ENCODE peak calls at places on chromosomes 16 and 17, in ten cellular contexts. X is prostate gland; V is endodermal cell; L is brain microvascular endothelial cell; S is adrenal gland; T is CD8-positive, alpha-beta T cell; E is PC-3; Q is uterus; I is CD8-positive, alpha-beta memory T cell; Z is thoracic aorta. K is an unnamed sample.

GRCh38 chr17:45384047-45384799 is 48.4 kb downstream of the ARHGAP27 start:
- DNase-seq in X (no peak), V (no peak), L (no peak), S (no peak), T (no peak), E (peak), Q (no peak), I (no peak), Z (no peak), K (peak)

GRCh38 chr16:57096192-57096591 is 3.8 kb downstream of the CPNE2 start:
- DNase-seq in X (no peak), V (no peak), L (no peak), S (no peak), T (no peak), E (no peak), Q (no peak), I (no peak), Z (no peak), K (no peak)

GRCh38 chr17:41340934-41341861 is 9.4 kb downstream of the KRT33A start:
- DNase-seq in X (no peak), V (no peak), L (no peak), S (no peak), T (peak), E (no peak), Q (no peak), I (peak), Z (no peak), K (no peak)

GRCh38 chr17:67608691-67609090 is 109.0 kb upstream of the NOL11 start:
- DNase-seq in X (no peak), V (no peak), L (peak), S (no peak), T (no peak), E (peak), Q (no peak), I (no peak), Z (no peak), K (no peak)

GRCh38 chr16:24858219-24859041 is 12.7 kb downstream of the SLC5A11 start:
- DNase-seq in X (no peak), V (peak), L (peak), S (peak), T (peak), E (peak), Q (no peak), I (peak), Z (no peak), K (peak)

GRCh38 chr16:14202697-14203096 is 131.6 kb downstream of the MRTFB start:
- DNase-seq in X (peak), V (no peak), L (no peak), S (no peak), T (no peak), E (peak), Q (no peak), I (no peak), Z (no peak), K (no peak)

GRCh38 chr16:65202461-65202860 is 80.6 kb upstream of the CDH11 start:
- DNase-seq in X (no peak), V (no peak), L (no peak), S (no peak), T (no peak), E (peak), Q (no peak), I (no peak), Z (no peak), K (no peak)

GRCh38 chr17:69227536-69227935 is 1.1 kb downstream of the ABCA10 start:
- DNase-seq in X (no peak), V (no peak), L (no peak), S (no peak), T (no peak), E (no peak), Q (no peak), I (no peak), Z (no peak), K (no peak)

GRCh38 chr17:9021985-9022552 is 759 bp downstream of the NTN1 start:
- DNase-seq in X (peak), V (peak), L (no peak), S (no peak), T (no peak), E (no peak), Q (peak), I (no peak), Z (no peak), K (no peak)

GRCh38 chr17:1996243-1997145 is 28.6 kb downstream of the RTN4RL1 start:
- DNase-seq in X (no peak), V (no peak), L (no peak), S (no peak), T (no peak), E (no peak), Q (no peak), I (no peak), Z (no peak), K (no peak)

GRCh38 chr17:1997587-1998425 is 27.3 kb downstream of the RTN4RL1 start:
- DNase-seq in X (peak), V (peak), L (no peak), S (peak), T (no peak), E (peak), Q (no peak), I (no peak), Z (no peak), K (peak)

GRCh38 chr17:1998426-1998784 is 26.7 kb downstream of the RTN4RL1 start:
- DNase-seq in X (no peak), V (peak), L (no peak), S (no peak), T (no peak), E (peak), Q (no peak), I (no peak), Z (no peak), K (no peak)

GRCh38 chr17:1995321-1996242 is 29.6 kb downstream of the RTN4RL1 start:
- DNase-seq in X (no peak), V (no peak), L (no peak), S (no peak), T (no peak), E (no peak), Q (no peak), I (no peak), Z (no peak), K (no peak)

GRCh38 chr17:1997146-1997586 is 28.0 kb downstream of the RTN4RL1 start:
- DNase-seq in X (peak), V (no peak), L (no peak), S (no peak), T (no peak), E (peak), Q (no peak), I (no peak), Z (no peak), K (no peak)
- H3K27ac ChIP-seq in X (peak), V (no peak), L (no peak), S (peak), T (no peak), E (peak), Q (no peak), I (no peak), Z (no peak), K (no peak)

GRCh38 chr17:27533874-27534815 is 77.9 kb downstream of the KSR1 start:
- DNase-seq in X (no peak), V (peak), L (peak), S (no peak), T (no peak), E (peak), Q (no peak), I (no peak), Z (no peak), K (no peak)

GRCh38 chr17:27536781-27537180 is 80.5 kb downstream of the KSR1 start:
- DNase-seq in X (no peak), V (no peak), L (no peak), S (no peak), T (no peak), E (no peak), Q (no peak), I (no peak), Z (no peak), K (no peak)

GRCh38 chr17:27538156-27538955 is 82.1 kb downstream of the KSR1 start:
- DNase-seq in X (no peak), V (peak), L (no peak), S (no peak), T (no peak), E (no peak), Q (no peak), I (no peak), Z (no peak), K (no peak)

GRCh38 chr17:27535178-27535928 is 79.1 kb downstream of the KSR1 start:
- DNase-seq in X (no peak), V (peak), L (no peak), S (no peak), T (no peak), E (no peak), Q (no peak), I (no peak), Z (no peak), K (no peak)

DNA sequence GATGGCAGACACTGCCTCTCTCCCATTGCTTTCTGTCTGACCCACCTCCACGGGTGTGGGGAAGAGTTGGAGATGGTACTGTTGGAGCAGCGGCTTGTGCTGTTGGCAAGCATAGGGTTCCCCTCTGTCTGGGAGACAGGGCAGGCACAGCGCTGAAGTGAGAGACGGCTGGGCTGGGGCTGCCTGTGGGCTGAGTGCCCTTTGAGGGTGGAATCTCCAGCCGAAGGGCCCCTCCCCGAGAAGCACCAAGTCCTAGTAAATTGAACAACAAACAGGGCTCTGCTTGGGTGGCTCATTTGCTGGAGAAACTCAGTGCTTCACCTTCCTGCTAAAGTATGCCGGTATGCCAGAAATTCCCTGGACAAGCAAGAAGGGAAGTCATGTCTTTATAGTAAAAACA is 79.7 kb downstream of the KSR1 start:
- DNase-seq in X (no peak), V (no peak), L (no peak), S (no peak), T (no peak), E (no peak), Q (no peak), I (no peak), Z (no peak), K (no peak)
- H3K4me3 ChIP-seq in X (no peak), V (no peak), L (no peak), S (no peak), T (no peak), E (no peak), Q (no peak), I (no peak), Z (no peak), K (no peak)

DNA sequence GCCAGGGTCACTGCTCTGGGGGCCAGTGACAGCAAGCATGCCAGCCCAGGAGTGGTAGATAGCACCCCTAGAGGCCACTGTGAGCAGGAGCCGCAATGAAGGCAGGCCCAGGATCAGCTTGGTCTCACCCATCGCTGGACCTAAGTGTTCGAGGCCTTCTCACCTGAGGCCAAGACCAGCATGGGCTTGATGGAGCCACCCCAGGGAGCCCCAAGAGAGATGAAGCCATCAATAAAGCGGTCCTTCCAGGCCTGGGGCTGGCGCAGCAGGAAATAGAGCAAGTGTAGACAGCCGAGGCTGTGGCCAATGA is 1.8 kb downstream of the LCAT start:
- DNase-seq in X (no peak), V (peak), L (peak), S (peak), T (no peak), E (peak), Q (no peak), I (no peak), Z (no peak), K (peak)
- H3K27ac ChIP-seq in X (no peak), V (no peak), L (no peak), S (peak), T (no peak), E (no peak), Q (no peak), I (no peak), Z (no peak), K (no peak)

DNA sequence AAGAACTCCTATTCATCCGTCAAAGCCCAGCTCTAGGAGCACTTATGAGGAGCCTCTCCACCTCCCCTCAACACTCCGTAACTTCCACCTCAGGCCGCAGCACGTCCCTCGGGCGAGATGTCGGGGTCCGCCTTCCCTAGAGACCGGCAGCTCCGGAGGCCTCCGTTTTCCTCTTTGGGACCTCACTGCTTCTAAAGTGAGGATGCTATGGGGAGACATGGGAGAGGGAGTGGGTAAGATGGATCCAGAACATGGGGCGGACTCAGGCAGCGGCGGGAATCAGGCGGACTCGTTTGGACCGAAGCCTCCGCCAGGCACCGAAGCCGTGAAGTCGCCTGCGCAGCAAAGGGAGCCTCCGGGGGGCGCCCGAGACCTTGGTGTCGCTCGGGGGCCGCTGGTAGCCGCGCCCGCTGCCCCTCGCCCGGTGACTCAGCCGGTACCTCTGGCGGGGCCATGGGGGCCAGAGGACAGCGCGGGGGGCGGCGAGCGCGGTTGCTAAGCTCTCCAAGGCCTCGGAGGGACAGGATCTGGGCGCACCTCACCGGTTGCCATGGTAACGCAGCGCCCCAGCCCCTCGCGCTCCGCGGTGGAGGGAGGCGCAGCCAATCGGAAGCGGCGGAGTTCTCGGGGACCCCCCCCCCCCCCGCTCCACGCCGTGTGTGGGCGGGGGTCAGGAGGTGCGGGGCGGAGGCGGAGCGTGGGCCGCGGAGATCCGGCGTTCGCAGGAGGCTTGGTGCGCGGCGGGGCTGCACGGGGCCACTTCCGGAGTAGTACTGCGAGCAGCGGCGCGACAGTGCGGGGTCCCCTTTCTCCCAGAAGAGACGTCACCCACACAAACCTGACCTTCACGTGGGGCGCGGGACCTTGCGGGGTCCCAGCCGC is 1.3 kb upstream of the HIC1 start:
- DNase-seq in X (peak), V (peak), L (no peak), S (peak), T (peak), E (peak), Q (peak), I (peak), Z (no peak), K (peak)
- H3K4me3 ChIP-seq in X (peak), V (peak), L (peak), S (peak), T (peak), E (peak), Q (peak), I (peak), Z (peak), K (no peak)

DNA sequence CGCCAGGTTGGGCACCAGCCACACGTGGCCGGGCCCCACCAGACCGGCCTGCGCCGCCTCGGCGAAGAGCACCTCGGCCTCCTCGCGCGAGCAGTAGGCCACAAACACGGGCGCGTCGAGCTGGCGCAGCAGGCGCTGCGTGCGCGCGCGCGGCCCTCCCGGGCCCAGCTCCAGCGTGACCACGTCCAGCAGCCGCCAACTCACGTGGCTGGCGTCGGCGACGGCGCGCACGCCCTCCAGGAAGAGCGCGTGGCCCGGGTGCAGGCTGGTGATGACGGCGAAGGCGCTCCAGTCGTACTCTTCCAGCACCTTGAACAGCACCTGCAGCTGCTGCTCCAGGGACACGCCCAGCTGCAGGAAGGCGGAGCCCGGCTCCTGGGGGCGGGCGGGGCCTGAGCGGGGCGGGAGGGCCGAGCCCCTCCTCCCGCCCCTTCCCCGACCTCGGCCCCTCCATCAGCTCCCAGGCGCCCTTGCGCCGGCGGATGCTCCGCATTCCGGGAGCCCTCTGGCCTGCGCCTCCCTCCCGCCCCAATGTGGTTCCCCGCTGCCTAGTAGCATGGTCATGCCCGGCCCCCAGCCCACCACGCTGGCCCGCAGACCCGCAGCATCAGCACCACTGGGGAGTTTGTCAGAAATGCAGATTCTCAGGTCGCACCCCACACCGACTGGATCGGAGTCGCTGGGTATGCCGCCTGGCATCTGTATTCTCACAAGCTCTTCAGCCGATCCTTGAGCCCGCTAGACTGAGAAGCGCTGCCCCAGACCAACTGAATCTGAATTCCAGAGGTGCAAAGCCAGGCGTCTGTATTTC is 7.2 kb downstream of the GRIN2C start:
- DNase-seq in X (no peak), V (peak), L (no peak), S (no peak), T (peak), E (no peak), Q (no peak), I (peak), Z (no peak), K (peak)
- H3K27ac ChIP-seq in X (no peak), V (no peak), L (no peak), S (no peak), T (no peak), E (no peak), Q (no peak), I (no peak), Z (no peak), K (peak)

DNA sequence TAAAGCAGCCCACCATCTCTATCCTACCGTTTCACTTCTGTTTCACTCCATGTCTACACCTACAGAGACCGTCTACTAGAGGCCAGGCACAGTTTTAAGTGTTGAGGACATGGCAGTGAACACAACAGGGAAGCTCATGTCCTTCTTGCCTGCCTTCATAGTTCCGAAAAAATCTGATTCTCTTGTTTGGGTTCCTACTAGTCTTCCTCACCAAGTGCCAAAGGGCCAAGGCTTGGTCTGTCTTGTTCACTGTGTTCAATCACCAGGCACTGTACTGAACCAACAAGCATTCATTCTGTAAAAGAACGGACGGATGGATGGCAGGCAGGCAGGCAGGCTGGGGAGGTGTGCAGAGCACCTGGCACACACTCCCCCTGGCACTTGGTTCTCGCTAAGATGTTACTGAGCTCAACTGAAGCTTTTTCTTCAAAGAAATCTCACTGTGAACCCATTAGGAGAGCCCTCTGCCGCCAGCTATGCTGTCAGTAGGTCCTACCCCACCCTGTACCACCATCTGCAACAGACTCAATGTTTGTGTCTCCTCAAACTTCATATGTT is 2.5 kb downstream of the DEXI start:
- DNase-seq in X (no peak), V (no peak), L (no peak), S (no peak), T (no peak), E (no peak), Q (no peak), I (no peak), Z (no peak), K (no peak)
- H3K4me3 ChIP-seq in X (peak), V (peak), L (no peak), S (peak), T (no peak), E (peak), Q (no peak), I (peak), Z (peak), K (no peak)

DNA sequence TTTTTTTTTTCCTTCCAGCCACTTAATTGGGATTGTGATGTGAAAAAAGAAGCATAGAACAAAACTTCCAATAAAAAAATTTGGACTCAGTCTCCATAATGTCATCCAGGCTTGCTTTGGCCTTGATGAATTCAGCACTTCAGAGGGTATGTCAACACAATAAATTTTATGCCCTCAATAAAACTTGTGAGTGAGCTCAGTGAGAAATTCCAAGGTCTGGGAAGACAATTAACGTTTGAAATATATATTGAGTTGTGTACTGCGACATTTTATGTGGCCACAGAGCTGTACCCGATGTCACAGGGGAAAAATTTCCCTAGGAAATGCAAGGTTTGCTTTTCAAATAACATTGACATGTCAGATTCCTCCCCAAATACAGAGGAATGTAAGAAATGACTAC is 496.6 kb downstream of the XYLT1 start:
- DNase-seq in X (peak), V (no peak), L (no peak), S (no peak), T (no peak), E (no peak), Q (no peak), I (no peak), Z (no peak), K (no peak)
- H3K27ac ChIP-seq in X (no peak), V (peak), L (no peak), S (peak), T (no peak), E (no peak), Q (no peak), I (no peak), Z (no peak), K (no peak)

DNA sequence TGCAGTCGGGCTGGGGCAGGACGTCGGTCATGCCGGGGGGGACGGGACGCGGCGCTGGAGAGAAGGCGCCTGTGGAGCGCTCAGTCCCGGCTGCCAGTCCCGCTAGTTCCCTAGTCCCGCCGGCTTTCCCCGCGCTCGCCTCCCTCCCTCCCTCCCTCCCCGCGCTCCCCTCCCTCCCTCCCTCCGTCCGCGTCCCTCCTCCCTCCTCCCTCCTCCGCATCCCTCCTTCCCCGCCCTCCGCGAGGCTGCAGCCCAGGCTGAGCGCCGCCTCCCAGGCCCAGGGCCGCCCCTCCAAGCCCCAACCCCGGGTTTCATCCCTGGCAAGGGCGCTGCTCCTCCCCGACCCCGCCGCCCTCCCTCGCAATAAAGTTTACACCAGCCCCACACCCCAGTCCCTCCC is 34.8 kb downstream of the TIMM22 start:
- DNase-seq in X (peak), V (peak), L (no peak), S (peak), T (no peak), E (no peak), Q (peak), I (no peak), Z (no peak), K (peak)
- H3K4me3 ChIP-seq in X (peak), V (no peak), L (peak), S (peak), T (no peak), E (no peak), Q (peak), I (no peak), Z (peak), K (no peak)